ENCODE peak calls at places on chromosomes 11 and 22, in five cellular contexts. U, L, B, Z and V are unnamed samples.

GRCh38 chr11:67307545-67308001 is 4.2 kb downstream of the SSH3 start:
- DNase-seq in Z (no peak), U (no peak), L (no peak), B (peak), V (peak)

GRCh38 chr22:29799217-29799680 is 32.1 kb downstream of the UQCR10 start:
- DNase-seq in Z (no peak), L (peak), B (peak), U (peak), V (peak)

GRCh38 chr11:128884703-128885338 is 6.3 kb upstream of the KCNJ5 start:
- DNase-seq in Z (no peak), B (peak), L (no peak), U (peak), V (no peak)

GRCh38 chr11:34114471-34114870 is 9.0 kb downstream of the NAT10 start:
- DNase-seq in U (no peak), B (no peak), L (no peak), Z (no peak), V (no peak)

GRCh38 chr11:110158317-110159200 is 65.4 kb downstream of the ZC3H12C start:
- DNase-seq in L (no peak), B (no peak), U (no peak), Z (no peak), V (no peak)

GRCh38 chr11:304915-305833 is 2.4 kb upstream of the IFITM2 start:
- DNase-seq in U (peak), Z (no peak), L (no peak), B (peak), V (peak)

GRCh38 chr11:69530278-69531070 is 49.0 kb downstream of the LINC01488 start:
- DNase-seq in U (no peak), B (no peak), L (no peak), Z (peak), V (peak)

GRCh38 chr11:72421351-72421750 is 13.0 kb downstream of the CLPB start:
- DNase-seq in U (no peak), B (no peak), L (no peak), Z (no peak), V (no peak)

GRCh38 chr11:11845066-11845465 is 3.3 kb downstream of the USP47 start:
- DNase-seq in B (no peak), Z (no peak), U (no peak), L (no peak), V (no peak)

GRCh38 chr11:67486481-67487195 is 3.8 kb downstream of the AIP start:
- DNase-seq in Z (no peak), L (no peak), U (no peak), B (peak), V (no peak)

GRCh38 chr11:8111636-8112035 is 30.6 kb downstream of the TUB start:
- DNase-seq in B (no peak), Z (no peak), U (no peak), L (no peak), V (no peak)

GRCh38 chr11:19460718-19461405 is 220.1 kb upstream of the E2F8 start:
- DNase-seq in U (peak), L (no peak), B (peak), Z (no peak), V (no peak)

GRCh38 chr11:19861171-19861570 is 148.5 kb downstream of the NAV2 start:
- DNase-seq in U (no peak), L (no peak), Z (no peak), B (no peak), V (no peak)

GRCh38 chr11:111925953-111926352 is 7.2 kb downstream of the C11orf52 start:
- DNase-seq in B (no peak), L (no peak), U (no peak), Z (no peak), V (no peak)

GRCh38 chr11:72840780-72841179 is 26.6 kb downstream of the ATG16L2 start:
- DNase-seq in L (no peak), U (no peak), Z (no peak), B (no peak), V (no peak)

GRCh38 chr11:119782673-119783072 is 53.7 kb upstream of the NECTIN1 start:
- DNase-seq in U (peak), B (no peak), L (no peak), Z (no peak), V (no peak)

GRCh38 chr11:112554586-112554985 is 293.9 kb upstream of the PLET1 start:
- DNase-seq in B (no peak), L (no peak), U (no peak), Z (no peak), V (no peak)

GRCh38 chr11:128968916-128969315 is 26.2 kb upstream of the TP53AIP1 start:
- DNase-seq in Z (no peak), U (no peak), B (no peak), L (no peak), V (no peak)

GRCh38 chr22:40058265-40058664 is 63.5 kb downstream of the FAM83F start:
- DNase-seq in L (no peak), U (no peak), B (no peak), Z (no peak), V (no peak)

GRCh38 chr11:70483077-70483861 is 84.9 kb downstream of the CTTN start:
- DNase-seq in Z (peak), U (peak), B (no peak), L (no peak), V (no peak)

GRCh38 chr11:116601734-116602636 is 170.8 kb downstream of the BUD13 start:
- DNase-seq in L (no peak), B (no peak), Z (no peak), U (no peak), V (peak)

GRCh38 chr11:83816572-83817187 is 530.5 kb upstream of the CCDC90B start:
- DNase-seq in U (no peak), L (no peak), B (no peak), Z (no peak), V (no peak)

GRCh38 chr22:35357883-35358621 is 22.8 kb upstream of the HMOX1 start:
- DNase-seq in U (no peak), L (no peak), B (no peak), Z (no peak), V (no peak)

GRCh38 chr11:128757235-128757711 is 63.4 kb downstream of the FLI1 start:
- DNase-seq in U (peak), Z (no peak), B (no peak), L (peak), V (no peak)

GRCh38 chr11:62588966-62589637 is 2.2 kb downstream of the TUT1 start:
- DNase-seq in Z (no peak), U (no peak), L (no peak), B (no peak), V (no peak)
- H3K27ac ChIP-seq in Z (no peak), U (no peak), L (peak), B (no peak), V (no peak)

DNA sequence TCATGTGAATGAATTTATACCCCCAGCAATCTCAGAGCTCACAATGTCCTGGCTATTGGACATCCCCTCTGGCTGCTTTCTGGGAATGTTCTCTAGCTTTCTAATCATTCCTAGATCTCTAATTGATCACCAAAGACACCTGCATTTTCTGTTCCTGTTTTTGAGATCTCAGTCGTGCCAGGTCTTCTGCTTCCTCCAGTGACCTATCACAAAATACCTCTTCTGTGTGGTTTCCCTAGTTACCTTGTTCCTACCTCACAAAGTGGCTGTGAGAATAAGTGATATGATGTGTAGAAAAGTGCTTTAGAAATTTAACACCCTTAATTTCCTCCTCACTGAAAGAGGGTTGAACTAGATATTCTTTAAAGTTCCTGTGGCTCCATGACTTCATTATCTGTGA is 92.2 kb downstream of the LUZP2 start:
- DNase-seq in L (no peak), B (no peak), Z (no peak), U (no peak), V (no peak)
- TF ChIP-seq CTCF in L (no peak), B (no peak), Z (no peak), U (no peak), V (no peak)

GRCh38 chr11:1786466-1786865 is 22.7 kb upstream of the CTSD start:
- DNase-seq in B (no peak), U (no peak), Z (no peak), L (no peak), V (no peak)

GRCh38 chr11:1793091-1793490 is 29.4 kb upstream of the CTSD start:
- DNase-seq in L (no peak), U (no peak), Z (no peak), B (no peak), V (no peak)

GRCh38 chr11:1792461-1792860 is 28.7 kb upstream of the CTSD start:
- DNase-seq in Z (no peak), L (no peak), B (no peak), U (no peak), V (no peak)

GRCh38 chr11:1796297-1797011 is 32.7 kb upstream of the CTSD start:
- DNase-seq in L (no peak), B (no peak), U (no peak), Z (no peak), V (no peak)

GRCh38 chr11:1791912-1792311 is 28.2 kb upstream of the CTSD start:
- DNase-seq in U (no peak), B (no peak), L (no peak), Z (no peak), V (no peak)
- H3K4me3 ChIP-seq in U (no peak), B (no peak), L (no peak), Z (no peak), V (no peak)

GRCh38 chr11:130416537-130416896 is 11.9 kb downstream of the ADAMTS8 start:
- DNase-seq in B (no peak), Z (no peak), L (no peak), U (no peak), V (no peak)

GRCh38 chr11:130420478-130421198 is 7.8 kb downstream of the ADAMTS8 start:
- DNase-seq in L (no peak), B (no peak), Z (no peak), U (no peak), V (no peak)

GRCh38 chr11:130418210-130418609 is 10.2 kb downstream of the ADAMTS8 start:
- DNase-seq in L (no peak), U (no peak), Z (no peak), B (no peak), V (no peak)

GRCh38 chr11:130416906-130417305 is 11.5 kb downstream of the ADAMTS8 start:
- DNase-seq in Z (no peak), U (no peak), L (no peak), B (no peak), V (no peak)

GRCh38 chr11:130418756-130419155 is 9.7 kb downstream of the ADAMTS8 start:
- DNase-seq in L (no peak), B (no peak), U (no peak), Z (no peak), V (no peak)
- H3K27ac ChIP-seq in L (peak), B (no peak), U (no peak), Z (no peak), V (peak)

DNA sequence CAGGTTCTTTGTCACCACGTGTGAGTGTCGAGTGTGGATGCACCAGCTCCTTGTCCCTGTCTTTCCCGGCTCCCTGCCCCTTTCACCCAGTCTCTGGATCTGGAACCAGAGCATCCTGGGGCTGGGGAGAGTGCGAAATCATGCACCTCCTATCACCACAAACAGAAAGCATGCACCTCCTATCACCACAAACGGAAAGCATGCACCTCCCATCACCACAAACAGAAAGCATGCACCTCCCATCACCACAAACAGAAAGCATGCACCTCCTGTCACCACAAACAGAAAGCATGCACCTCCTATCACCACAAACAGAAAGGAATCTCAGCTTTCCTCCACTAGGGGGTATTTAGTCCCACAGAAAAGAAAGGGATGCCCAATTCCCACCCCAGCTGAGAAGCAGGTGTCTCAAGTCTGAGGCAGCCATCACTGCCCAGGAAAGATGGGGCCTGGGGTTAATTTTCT is 5.9 kb upstream of the GLB1L3 start:
- DNase-seq in Z (no peak), U (no peak), B (no peak), L (no peak), V (no peak)
- TF ChIP-seq CTCF in Z (no peak), U (no peak), B (no peak), L (no peak), V (no peak)

GRCh38 chr11:64296830-64297721 is 3.1 kb upstream of the CATSPERZ start:
- DNase-seq in L (no peak), U (no peak), Z (peak), B (no peak), V (no peak)

GRCh38 chr11:64298966-64299846 is 952 bp upstream of the CATSPERZ start:
- DNase-seq in L (no peak), Z (peak), B (peak), U (peak), V (no peak)

GRCh38 chr11:64303109-64304031 is 2.0 kb upstream of the ESRRA start:
- DNase-seq in L (no peak), U (no peak), Z (peak), B (peak), V (no peak)

GRCh38 chr11:64297722-64298358 is 2.3 kb upstream of the CATSPERZ start:
- DNase-seq in U (no peak), L (no peak), Z (peak), B (no peak), V (peak)

GRCh38 chr11:64299847-64300648 is at the start of gene CATSPERZ:
- DNase-seq in Z (peak), L (no peak), U (no peak), B (no peak), V (peak)
- H3K4me3 ChIP-seq in Z (peak), L (peak), U (peak), B (no peak), V (peak)

GRCh38 chr22:19526702-19527111 is 2.5 kb upstream of the CLDN5 start:
- DNase-seq in L (no peak), Z (no peak), B (no peak), U (no peak), V (no peak)
- H3K27ac ChIP-seq in L (no peak), Z (no peak), B (no peak), U (peak), V (no peak)

DNA sequence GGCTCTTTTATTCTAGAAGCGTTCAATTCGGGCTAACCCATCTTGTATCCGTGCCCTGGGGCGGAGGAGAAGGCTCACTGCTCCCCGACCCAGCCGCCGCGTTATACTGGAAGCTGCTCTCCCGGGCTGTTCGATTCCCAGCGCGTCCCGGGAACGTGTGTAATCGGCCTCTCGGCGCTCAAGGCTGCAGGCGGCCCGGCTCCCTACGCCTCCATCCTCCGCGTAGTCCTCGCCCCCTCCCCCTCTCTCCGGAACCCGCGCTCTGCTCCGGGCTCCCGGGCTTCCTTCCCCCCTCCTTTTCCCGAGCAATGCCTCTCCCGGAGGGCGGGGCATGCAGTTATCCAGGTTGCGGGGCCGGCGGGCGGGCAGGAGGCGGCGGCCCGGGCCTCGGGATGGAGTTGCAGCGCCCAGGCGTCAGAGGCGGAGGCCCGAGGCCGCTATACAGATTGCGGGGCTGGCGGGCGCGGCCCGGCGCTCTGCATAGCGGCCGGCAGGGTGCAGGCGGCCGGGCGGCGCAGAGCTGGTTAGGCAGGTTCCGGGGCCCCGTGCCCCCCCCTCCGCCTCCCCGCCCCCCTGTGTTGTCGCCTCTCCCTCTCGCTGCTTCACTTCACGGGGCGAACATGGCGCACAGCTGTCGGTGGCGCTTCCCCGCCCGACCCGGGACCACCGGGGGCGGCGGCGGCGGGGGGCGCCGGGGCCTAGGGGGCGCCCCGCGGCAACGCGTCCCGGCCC is at the start of gene KMT2A:
- DNase-seq in B (peak), L (peak), U (peak), Z (peak), V (peak)
- TF ChIP-seq CTCF in B (peak), L (peak), U (no peak), Z (no peak), V (no peak)